ENCODE peak calls at places on chromosomes 4 and X, in eight cellular contexts. One of them, this sample, is unnamed.

GRCh38 chr4:131644619-131645018 is 1504.5 kb upstream of the PCDH10 start:
- DNase-seq in T-helper 9 cell: no peak
- DNase-seq in iris pigment epithelial cell: peak; percentile 58
- DNase-seq in cerebellar cortex: peak; percentile 26
- DNase-seq in CD8-positive, alpha-beta memory T cell: no peak
- DNase-seq in CD4-positive, alpha-beta T cell: no peak
- DNase-seq in left cardiac atrium: no peak
- DNase-seq in mucosa of descending colon: no peak
- DNase-seq in this sample: no peak

GRCh38 chrX:119790977-119791436 is 423 bp downstream of the RPL39 start:
- DNase-seq in CD4-positive, alpha-beta T cell: no peak
- DNase-seq in mucosa of descending colon: peak; percentile 54
- DNase-seq in CD8-positive, alpha-beta memory T cell: peak; percentile 44
- DNase-seq in cerebellar cortex: peak; percentile 33
- DNase-seq in T-helper 9 cell: peak; percentile 9
- DNase-seq in left cardiac atrium: no peak
- DNase-seq in iris pigment epithelial cell: peak; percentile 41
- DNase-seq in this sample: peak; percentile 9

GRCh38 chrX:19625612-19626011 is 110.3 kb upstream of the MAP3K15 start:
- DNase-seq in CD8-positive, alpha-beta memory T cell: no peak
- DNase-seq in left cardiac atrium: no peak
- DNase-seq in T-helper 9 cell: peak; percentile 18
- DNase-seq in cerebellar cortex: no peak
- DNase-seq in mucosa of descending colon: no peak
- DNase-seq in CD4-positive, alpha-beta T cell: no peak
- DNase-seq in iris pigment epithelial cell: peak; percentile 6
- DNase-seq in this sample: no peak

GRCh38 chrX:155314260-155314659 is 20.2 kb downstream of the CLIC2 start:
- DNase-seq in CD8-positive, alpha-beta memory T cell: no peak
- DNase-seq in CD4-positive, alpha-beta T cell: no peak
- DNase-seq in mucosa of descending colon: no peak
- DNase-seq in cerebellar cortex: no peak
- DNase-seq in iris pigment epithelial cell: no peak
- DNase-seq in T-helper 9 cell: no peak
- DNase-seq in left cardiac atrium: no peak
- DNase-seq in this sample: no peak

GRCh38 chrX:75746891-75747639 is 38.0 kb downstream of the MAGEE2 start:
- DNase-seq in left cardiac atrium: peak; percentile 54
- DNase-seq in CD8-positive, alpha-beta memory T cell: peak; percentile 13
- DNase-seq in T-helper 9 cell: no peak
- DNase-seq in mucosa of descending colon: peak; percentile 56
- DNase-seq in cerebellar cortex: peak; percentile 26
- DNase-seq in CD4-positive, alpha-beta T cell: peak; percentile 2
- DNase-seq in iris pigment epithelial cell: peak; percentile 36
- DNase-seq in this sample: no peak

GRCh38 chr4:81360722-81361121 is 111.0 kb downstream of the RASGEF1B start:
- DNase-seq in CD4-positive, alpha-beta T cell: no peak
- DNase-seq in left cardiac atrium: no peak
- DNase-seq in cerebellar cortex: no peak
- DNase-seq in T-helper 9 cell: no peak
- DNase-seq in iris pigment epithelial cell: no peak
- DNase-seq in mucosa of descending colon: no peak
- DNase-seq in CD8-positive, alpha-beta memory T cell: no peak
- DNase-seq in this sample: no peak

GRCh38 chrX:134990475-134991473 is at the start of gene SMIM10:
- DNase-seq in CD8-positive, alpha-beta memory T cell: peak; percentile 7
- DNase-seq in CD4-positive, alpha-beta T cell: peak; percentile 1
- DNase-seq in iris pigment epithelial cell: peak; percentile 82
- DNase-seq in T-helper 9 cell: no peak
- DNase-seq in left cardiac atrium: peak; percentile 84
- DNase-seq in cerebellar cortex: no peak
- DNase-seq in mucosa of descending colon: peak; percentile 74
- DNase-seq in this sample: peak; percentile 42

GRCh38 chr4:46844325-46844917 is 64.6 kb downstream of the COX7B2 start:
- DNase-seq in cerebellar cortex: peak; percentile 52
- DNase-seq in iris pigment epithelial cell: peak; percentile 52
- DNase-seq in T-helper 9 cell: peak; percentile 29
- DNase-seq in CD8-positive, alpha-beta memory T cell: peak; percentile 25
- DNase-seq in CD4-positive, alpha-beta T cell: no peak
- DNase-seq in left cardiac atrium: peak; percentile 30
- DNase-seq in mucosa of descending colon: no peak
- DNase-seq in this sample: peak; percentile 4

GRCh38 chr4:718460-718859 is 12.8 kb downstream of the PCGF3 start:
- DNase-seq in iris pigment epithelial cell: no peak
- DNase-seq in CD8-positive, alpha-beta memory T cell: no peak
- DNase-seq in CD4-positive, alpha-beta T cell: no peak
- DNase-seq in cerebellar cortex: no peak
- DNase-seq in left cardiac atrium: no peak
- DNase-seq in T-helper 9 cell: no peak
- DNase-seq in mucosa of descending colon: no peak
- DNase-seq in this sample: no peak

GRCh38 chr4:56575820-56576429 is 70.3 kb downstream of the ARL9 start:
- DNase-seq in iris pigment epithelial cell: peak; percentile 54
- DNase-seq in CD8-positive, alpha-beta memory T cell: peak; percentile 10
- DNase-seq in T-helper 9 cell: no peak
- DNase-seq in mucosa of descending colon: no peak
- DNase-seq in CD4-positive, alpha-beta T cell: no peak
- DNase-seq in cerebellar cortex: peak; percentile 7
- DNase-seq in left cardiac atrium: no peak
- DNase-seq in this sample: peak; percentile 12

This sample was measured in GM04504.